ENCODE peak calls at places on chromosomes 7 and 10, in six cellular contexts. One of them, this sample, is unnamed.

GRCh38 chr7:139850906-139851305 is 21.8 kb downstream of the TBXAS1 start:
- DNase-seq in HCT116: no peak
- DNase-seq in H7: no peak
- DNase-seq in SJSA1: no peak
- DNase-seq in fibroblast of lung: peak
- DNase-seq in A549: no peak
- DNase-seq in this sample: no peak

GRCh38 chr7:99881370-99881769 is 4.5 kb upstream of the OR2AE1 start:
- DNase-seq in A549: no peak
- DNase-seq in SJSA1: no peak
- DNase-seq in H7: no peak
- DNase-seq in HCT116: no peak
- DNase-seq in fibroblast of lung: no peak
- DNase-seq in this sample: no peak

GRCh38 chr10:48842231-48842630 is 97.4 kb downstream of the LRRC18 start:
- DNase-seq in SJSA1: no peak
- DNase-seq in A549: no peak
- DNase-seq in HCT116: no peak
- DNase-seq in fibroblast of lung: no peak
- DNase-seq in H7: no peak
- DNase-seq in this sample: no peak

GRCh38 chr10:104045151-104046089 is 40.3 kb downstream of the COL17A1 start:
- DNase-seq in A549: peak
- DNase-seq in H7: peak
- DNase-seq in HCT116: peak
- DNase-seq in fibroblast of lung: peak
- DNase-seq in SJSA1: peak
- DNase-seq in this sample: no peak

GRCh38 chr7:84060760-84061261 is 133.8 kb downstream of the SEMA3A start:
- DNase-seq in H7: no peak
- DNase-seq in A549: peak
- DNase-seq in fibroblast of lung: no peak
- DNase-seq in SJSA1: peak
- DNase-seq in HCT116: no peak
- DNase-seq in this sample: no peak

GRCh38 chr10:21531164-21531563 is 2.9 kb upstream of the MLLT10 start:
- DNase-seq in SJSA1: peak
- DNase-seq in fibroblast of lung: peak
- DNase-seq in A549: no peak
- DNase-seq in H7: no peak
- DNase-seq in HCT116: no peak
- DNase-seq in this sample: no peak

GRCh38 chr10:59805043-59805442 is 51.8 kb upstream of the MRLN start:
- DNase-seq in HCT116: no peak
- DNase-seq in A549: peak
- DNase-seq in H7: peak
- DNase-seq in SJSA1: peak
- DNase-seq in fibroblast of lung: peak
- DNase-seq in this sample: no peak

GRCh38 chr10:2914741-2915140 is 152.6 kb upstream of the PFKP start:
- DNase-seq in SJSA1: no peak
- DNase-seq in HCT116: no peak
- DNase-seq in H7: no peak
- DNase-seq in A549: no peak
- DNase-seq in fibroblast of lung: no peak
- DNase-seq in this sample: no peak

GRCh38 chr10:31770307-31770902 is 158.2 kb downstream of the ARHGAP12 start:
- DNase-seq in A549: peak
- DNase-seq in fibroblast of lung: no peak
- DNase-seq in HCT116: no peak
- DNase-seq in SJSA1: peak
- DNase-seq in H7: peak
- DNase-seq in this sample: no peak

GRCh38 chr7:1169409-1170368 is 9.7 kb upstream of the ZFAND2A start:
- DNase-seq in A549: peak
- DNase-seq in fibroblast of lung: peak
- DNase-seq in SJSA1: peak
- DNase-seq in HCT116: no peak
- DNase-seq in H7: peak
- DNase-seq in this sample: no peak

GRCh38 chr10:133258818-133259602 is 17.7 kb downstream of the ADAM8 start:
- DNase-seq in fibroblast of lung: peak
- DNase-seq in HCT116: peak
- DNase-seq in SJSA1: peak
- DNase-seq in H7: no peak
- DNase-seq in A549: peak
- DNase-seq in this sample: peak

GRCh38 chr7:90879924-90880323 is 283.8 kb downstream of the CDK14 start:
- DNase-seq in A549: no peak
- DNase-seq in H7: no peak
- DNase-seq in HCT116: no peak
- DNase-seq in fibroblast of lung: no peak
- DNase-seq in SJSA1: no peak
- DNase-seq in this sample: no peak

GRCh38 chr7:24054231-24054630 is 229.8 kb upstream of the NPY start:
- DNase-seq in HCT116: no peak
- DNase-seq in fibroblast of lung: no peak
- DNase-seq in H7: no peak
- DNase-seq in SJSA1: no peak
- DNase-seq in A549: no peak
- DNase-seq in this sample: no peak

GRCh38 chr10:30671011-30671616 is 41.6 kb upstream of the LYZL2 start:
- DNase-seq in A549: peak
- DNase-seq in H7: peak
- DNase-seq in SJSA1: peak
- DNase-seq in HCT116: peak
- DNase-seq in fibroblast of lung: peak
- DNase-seq in this sample: peak

GRCh38 chr10:79209831-79210230 is 137.4 kb upstream of the PPIF start:
- DNase-seq in A549: no peak
- DNase-seq in H7: no peak
- DNase-seq in HCT116: no peak
- DNase-seq in SJSA1: no peak
- DNase-seq in fibroblast of lung: no peak
- DNase-seq in this sample: no peak

GRCh38 chr7:95481768-95482167 is 4.0 kb upstream of the ASB4 start:
- DNase-seq in H7: no peak
- DNase-seq in A549: no peak
- DNase-seq in HCT116: no peak
- DNase-seq in fibroblast of lung: no peak
- DNase-seq in SJSA1: no peak
- DNase-seq in this sample: no peak

GRCh38 chr10:48464121-48464870 is 140.6 kb downstream of the ARHGAP22 start:
- DNase-seq in fibroblast of lung: no peak
- DNase-seq in A549: no peak
- DNase-seq in HCT116: no peak
- DNase-seq in SJSA1: no peak
- DNase-seq in H7: peak
- DNase-seq in this sample: no peak

GRCh38 chr7:95264225-95264927 is 60.0 kb downstream of the PON1 start:
- DNase-seq in A549: peak
- DNase-seq in SJSA1: peak
- DNase-seq in HCT116: no peak
- DNase-seq in H7: no peak
- DNase-seq in fibroblast of lung: peak
- DNase-seq in this sample: no peak

GRCh38 chr10:62264702-62265436 is 3.8 kb downstream of the RTKN2 start:
- DNase-seq in SJSA1: peak
- DNase-seq in HCT116: peak
- DNase-seq in fibroblast of lung: peak
- DNase-seq in H7: peak
- DNase-seq in A549: peak
- DNase-seq in this sample: peak

GRCh38 chr10:70832852-70833542 is 17.2 kb downstream of the SGPL1 start:
- DNase-seq in H7: no peak
- DNase-seq in A549: no peak
- DNase-seq in SJSA1: peak
- DNase-seq in HCT116: no peak
- DNase-seq in fibroblast of lung: peak
- DNase-seq in this sample: no peak

GRCh38 chr7:146090023-146090645 is 26.5 kb upstream of the CNTNAP2 start:
- DNase-seq in H7: peak
- DNase-seq in fibroblast of lung: peak
- DNase-seq in A549: peak
- DNase-seq in HCT116: peak
- DNase-seq in SJSA1: no peak
- DNase-seq in this sample: no peak

GRCh38 chr7:28626629-28627262 is 214.4 kb downstream of the CREB5 start:
- DNase-seq in fibroblast of lung: peak
- DNase-seq in H7: peak
- DNase-seq in HCT116: peak
- DNase-seq in A549: peak
- DNase-seq in SJSA1: peak
- DNase-seq in this sample: no peak

GRCh38 chr10:131993298-131993674 is 11.6 kb upstream of the BNIP3 start:
- DNase-seq in fibroblast of lung: no peak
- DNase-seq in HCT116: no peak
- DNase-seq in A549: no peak
- DNase-seq in H7: no peak
- DNase-seq in SJSA1: no peak
- DNase-seq in this sample: no peak

GRCh38 chr7:27160546-27161213 is 4.2 kb upstream of the HOXA7 start:
- DNase-seq in H7: peak
- DNase-seq in fibroblast of lung: peak
- DNase-seq in HCT116: no peak
- DNase-seq in SJSA1: peak
- DNase-seq in A549: peak
- DNase-seq in this sample: no peak

GRCh38 chr7:13104128-13104527 is 416.7 kb downstream of the ARL4A start:
- DNase-seq in SJSA1: no peak
- DNase-seq in H7: no peak
- DNase-seq in fibroblast of lung: no peak
- DNase-seq in A549: no peak
- DNase-seq in HCT116: no peak
- DNase-seq in this sample: no peak

GRCh38 chr7:2063562-2064360 is 169.0 kb downstream of the MAD1L1 start:
- DNase-seq in HCT116: no peak
- DNase-seq in A549: no peak
- DNase-seq in H7: peak
- DNase-seq in fibroblast of lung: peak
- DNase-seq in SJSA1: no peak
- DNase-seq in this sample: no peak

GRCh38 chr10:88731296-88731695 is 25.2 kb downstream of the LIPK start:
- DNase-seq in H7: peak
- DNase-seq in fibroblast of lung: no peak
- DNase-seq in A549: no peak
- DNase-seq in HCT116: no peak
- DNase-seq in SJSA1: no peak
- DNase-seq in this sample: no peak

GRCh38 chr7:123494193-123494796 is 40.1 kb downstream of the IQUB start:
- DNase-seq in HCT116: peak
- DNase-seq in A549: peak
- DNase-seq in fibroblast of lung: peak
- DNase-seq in H7: peak
- DNase-seq in SJSA1: no peak
- DNase-seq in this sample: no peak

GRCh38 chr10:18229839-18230238 is 89.6 kb downstream of the CACNB2 start:
- DNase-seq in H7: no peak
- DNase-seq in HCT116: no peak
- DNase-seq in A549: no peak
- DNase-seq in fibroblast of lung: peak
- DNase-seq in SJSA1: no peak
- DNase-seq in this sample: no peak

GRCh38 chr10:132899054-132899750 is 43.2 kb downstream of the CFAP46 start:
- DNase-seq in H7: no peak
- DNase-seq in HCT116: no peak
- DNase-seq in fibroblast of lung: no peak
- DNase-seq in SJSA1: no peak
- DNase-seq in A549: no peak
- DNase-seq in this sample: no peak

GRCh38 chr10:33680036-33680435 is 345.6 kb upstream of the NRP1 start:
- DNase-seq in fibroblast of lung: no peak
- DNase-seq in SJSA1: no peak
- DNase-seq in H7: no peak
- DNase-seq in A549: no peak
- DNase-seq in HCT116: no peak
- DNase-seq in this sample: no peak

GRCh38 chr7:136868496-136869005 is at the start of gene CHRM2:
- DNase-seq in A549: no peak
- DNase-seq in H7: peak
- DNase-seq in HCT116: no peak
- DNase-seq in SJSA1: peak
- DNase-seq in fibroblast of lung: peak
- DNase-seq in this sample: no peak

This sample was measured in keratinocyte.